ENCODE peak calls at places on chromosomes 1 and 21, in six cellular contexts. One of them, this sample, is unnamed.

GRCh38 chr1:109984456-109985250 is at the start of gene AHCYL1:
- DNase-seq in transverse colon: peak; percentile 100
- DNase-seq in fibroblast of lung: peak; percentile 98
- DNase-seq in DND-41: peak; percentile 99
- DNase-seq in lower lobe of right lung: peak; percentile 100
- DNase-seq in GM23248: peak; percentile 100
- DNase-seq in this sample: peak; percentile 99

GRCh38 chr21:37535130-37535529 is 168.6 kb downstream of the DYRK1A start:
- DNase-seq in transverse colon: no peak
- DNase-seq in fibroblast of lung: no peak
- DNase-seq in lower lobe of right lung: no peak
- DNase-seq in DND-41: no peak
- DNase-seq in GM23248: no peak
- DNase-seq in this sample: no peak

GRCh38 chr1:197632000-197632399 is 143.3 kb downstream of the DENND1B start:
- DNase-seq in lower lobe of right lung: no peak
- DNase-seq in DND-41: no peak
- DNase-seq in transverse colon: no peak
- DNase-seq in fibroblast of lung: no peak
- DNase-seq in GM23248: no peak
- DNase-seq in this sample: no peak

GRCh38 chr21:20313013-20313412 is 685.2 kb upstream of the NCAM2 start:
- DNase-seq in DND-41: no peak
- DNase-seq in lower lobe of right lung: no peak
- DNase-seq in GM23248: no peak
- DNase-seq in fibroblast of lung: no peak
- DNase-seq in transverse colon: no peak
- DNase-seq in this sample: no peak

GRCh38 chr1:16903458-16903796 is 7.6 kb downstream of the RNU1-2 start:
- DNase-seq in transverse colon: no peak
- DNase-seq in DND-41: no peak
- DNase-seq in GM23248: no peak
- DNase-seq in fibroblast of lung: no peak
- DNase-seq in lower lobe of right lung: no peak
- DNase-seq in this sample: no peak

GRCh38 chr1:170032531-170033295 is 41.8 kb downstream of the KIFAP3 start:
- DNase-seq in DND-41: no peak
- DNase-seq in fibroblast of lung: peak; percentile 56
- DNase-seq in transverse colon: no peak
- DNase-seq in lower lobe of right lung: no peak
- DNase-seq in GM23248: peak; percentile 68
- DNase-seq in this sample: no peak

GRCh38 chr1:153752561-153753195 is 22.5 kb upstream of the SLC27A3 start:
- DNase-seq in fibroblast of lung: peak; percentile 85
- DNase-seq in DND-41: no peak
- DNase-seq in lower lobe of right lung: no peak
- DNase-seq in transverse colon: no peak
- DNase-seq in GM23248: peak; percentile 84
- DNase-seq in this sample: no peak

GRCh38 chr1:17011439-17012307 is at the start of gene ATP13A2:
- DNase-seq in GM23248: peak; percentile 92
- DNase-seq in lower lobe of right lung: peak; percentile 91
- DNase-seq in transverse colon: peak; percentile 87
- DNase-seq in DND-41: peak; percentile 79
- DNase-seq in fibroblast of lung: peak; percentile 47
- DNase-seq in this sample: peak; percentile 79

GRCh38 chr1:116496380-116496779 is 74.4 kb downstream of the CD58 start:
- DNase-seq in GM23248: peak; percentile 48
- DNase-seq in lower lobe of right lung: no peak
- DNase-seq in DND-41: no peak
- DNase-seq in fibroblast of lung: peak; percentile 82
- DNase-seq in transverse colon: no peak
- DNase-seq in this sample: no peak

GRCh38 chr1:109468903-109469302 is 2.6 kb downstream of the SYPL2 start:
- DNase-seq in GM23248: no peak
- DNase-seq in DND-41: no peak
- DNase-seq in transverse colon: no peak
- DNase-seq in lower lobe of right lung: no peak
- DNase-seq in fibroblast of lung: no peak
- DNase-seq in this sample: no peak

GRCh38 chr1:111249960-111250359 is 22.4 kb downstream of the CHI3L2 start:
- DNase-seq in DND-41: no peak
- DNase-seq in transverse colon: no peak
- DNase-seq in fibroblast of lung: no peak
- DNase-seq in lower lobe of right lung: no peak
- DNase-seq in GM23248: no peak
- DNase-seq in this sample: no peak

GRCh38 chr1:89518116-89518780 is 6.4 kb upstream of the LRRC8B start:
- DNase-seq in DND-41: no peak
- DNase-seq in lower lobe of right lung: no peak
- DNase-seq in GM23248: peak; percentile 27
- DNase-seq in fibroblast of lung: peak; percentile 67
- DNase-seq in transverse colon: no peak
- DNase-seq in this sample: no peak

GRCh38 chr1:27605796-27606707 is 2.1 kb upstream of the AHDC1 start:
- DNase-seq in GM23248: peak; percentile 76
- DNase-seq in fibroblast of lung: peak; percentile 69
- DNase-seq in transverse colon: peak; percentile 52
- DNase-seq in lower lobe of right lung: no peak
- DNase-seq in DND-41: peak; percentile 77
- DNase-seq in this sample: peak; percentile 51

GRCh38 chr1:99566290-99567021 is 79.5 kb upstream of the PALMD start:
- DNase-seq in DND-41: no peak
- DNase-seq in transverse colon: no peak
- DNase-seq in fibroblast of lung: no peak
- DNase-seq in GM23248: no peak
- DNase-seq in lower lobe of right lung: no peak
- DNase-seq in this sample: no peak

GRCh38 chr1:151166506-151166956 is 587 bp downstream of the SCNM1 start:
- DNase-seq in transverse colon: no peak
- DNase-seq in fibroblast of lung: peak; percentile 63
- DNase-seq in GM23248: peak; percentile 90
- DNase-seq in lower lobe of right lung: no peak
- DNase-seq in DND-41: peak; percentile 24
- DNase-seq in this sample: no peak

GRCh38 chr1:243944429-243945160 is 94.6 kb upstream of the AKT3 start:
- DNase-seq in GM23248: peak; percentile 66
- DNase-seq in lower lobe of right lung: no peak
- DNase-seq in fibroblast of lung: peak; percentile 35
- DNase-seq in DND-41: no peak
- DNase-seq in transverse colon: no peak
- DNase-seq in this sample: no peak

GRCh38 chr1:2544093-2544874 is 11.9 kb upstream of the TNFRSF14 start:
- DNase-seq in transverse colon: no peak
- DNase-seq in fibroblast of lung: peak; percentile 45
- DNase-seq in lower lobe of right lung: no peak
- DNase-seq in GM23248: peak; percentile 30
- DNase-seq in DND-41: no peak
- DNase-seq in this sample: no peak

GRCh38 chr1:183385746-183386145 is 32.4 kb downstream of the NMNAT2 start:
- DNase-seq in lower lobe of right lung: no peak
- DNase-seq in transverse colon: no peak
- DNase-seq in DND-41: no peak
- DNase-seq in fibroblast of lung: no peak
- DNase-seq in GM23248: peak; percentile 13
- DNase-seq in this sample: no peak

GRCh38 chr1:159915571-159916239 is 9.6 kb downstream of the TAGLN2 start:
- DNase-seq in fibroblast of lung: no peak
- DNase-seq in GM23248: no peak
- DNase-seq in transverse colon: no peak
- DNase-seq in lower lobe of right lung: no peak
- DNase-seq in DND-41: no peak
- DNase-seq in this sample: no peak
- H3K4me1 ChIP-seq in fibroblast of lung: peaks cover 50% of the 10 kb centered on the region
- H3K4me1 ChIP-seq in GM23248: peaks cover 56% of the 10 kb centered on the region
- H3K4me1 ChIP-seq in transverse colon: peaks cover 73% of the 10 kb centered on the region
- H3K4me1 ChIP-seq in lower lobe of right lung: peaks cover 78% of the 10 kb centered on the region
- H3K4me1 ChIP-seq in DND-41: peaks cover 8% of the 10 kb centered on the region
- H3K4me1 ChIP-seq in this sample: peaks cover 40% of the 10 kb centered on the region

GRCh38 chr1:119102051-119102450 is 38.4 kb downstream of the WARS2 start:
- DNase-seq in transverse colon: no peak
- DNase-seq in fibroblast of lung: no peak
- DNase-seq in lower lobe of right lung: no peak
- DNase-seq in DND-41: no peak
- DNase-seq in GM23248: no peak
- DNase-seq in this sample: no peak

GRCh38 chr1:119103764-119104163 is 36.7 kb downstream of the WARS2 start:
- DNase-seq in DND-41: no peak
- DNase-seq in fibroblast of lung: no peak
- DNase-seq in transverse colon: no peak
- DNase-seq in GM23248: no peak
- DNase-seq in lower lobe of right lung: no peak
- DNase-seq in this sample: no peak

GRCh38 chr1:119097380-119097779 is 43.1 kb downstream of the WARS2 start:
- DNase-seq in lower lobe of right lung: no peak
- DNase-seq in GM23248: peak; percentile 51
- DNase-seq in DND-41: no peak
- DNase-seq in fibroblast of lung: peak; percentile 55
- DNase-seq in transverse colon: no peak
- DNase-seq in this sample: no peak

GRCh38 chr1:119099775-119100174 is 40.7 kb downstream of the WARS2 start:
- DNase-seq in GM23248: no peak
- DNase-seq in transverse colon: no peak
- DNase-seq in lower lobe of right lung: no peak
- DNase-seq in fibroblast of lung: no peak
- DNase-seq in DND-41: no peak
- DNase-seq in this sample: no peak

DNA sequence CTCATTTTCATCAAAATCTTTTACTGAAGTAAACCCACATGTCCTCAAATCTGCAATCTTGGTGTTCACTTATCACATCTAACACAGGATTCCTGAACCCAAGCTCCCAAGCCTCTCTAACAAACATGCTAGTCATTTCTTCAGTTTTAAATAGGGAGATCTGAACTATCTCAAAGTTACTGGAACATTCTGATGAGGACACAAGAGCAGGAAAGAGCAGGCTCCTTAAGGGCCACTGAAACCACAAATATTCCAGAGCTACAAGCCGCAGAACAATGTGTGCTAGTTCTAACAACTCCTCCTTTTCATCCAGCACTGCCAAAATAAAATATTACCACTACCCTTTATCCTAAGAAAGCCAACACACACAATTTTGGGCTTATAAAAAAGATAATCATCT is 38.9 kb downstream of the WARS2 start:
- DNase-seq in fibroblast of lung: peak; percentile 70
- DNase-seq in lower lobe of right lung: no peak
- DNase-seq in DND-41: no peak
- DNase-seq in GM23248: peak; percentile 75
- DNase-seq in transverse colon: no peak
- DNase-seq in this sample: no peak
- H3K27ac ChIP-seq in fibroblast of lung: no peak overlapping the region
- H3K27ac ChIP-seq in lower lobe of right lung: no peak overlapping the region
- H3K27ac ChIP-seq in DND-41: no peak overlapping the region
- H3K27ac ChIP-seq in GM23248: peak overlapping the region; percentile 36
- H3K27ac ChIP-seq in transverse colon: no peak overlapping the region
- H3K27ac ChIP-seq in this sample: no peak overlapping the region

GRCh38 chr1:185108324-185108723 is 48.4 kb downstream of the TRMT1L start:
- DNase-seq in lower lobe of right lung: no peak
- DNase-seq in GM23248: peak; percentile 46
- DNase-seq in fibroblast of lung: peak; percentile 34
- DNase-seq in transverse colon: no peak
- DNase-seq in DND-41: no peak
- DNase-seq in this sample: no peak
- H3K36me3 ChIP-seq in lower lobe of right lung: no peaks in the 10 kb centered on the region
- H3K36me3 ChIP-seq in GM23248: no peaks in the 10 kb centered on the region
- H3K36me3 ChIP-seq in fibroblast of lung: no peaks in the 10 kb centered on the region
- H3K36me3 ChIP-seq in transverse colon: no peaks in the 10 kb centered on the region
- H3K36me3 ChIP-seq in DND-41: peaks cover 12% of the 10 kb centered on the region
- H3K36me3 ChIP-seq in this sample: no peaks in the 10 kb centered on the region

DNA sequence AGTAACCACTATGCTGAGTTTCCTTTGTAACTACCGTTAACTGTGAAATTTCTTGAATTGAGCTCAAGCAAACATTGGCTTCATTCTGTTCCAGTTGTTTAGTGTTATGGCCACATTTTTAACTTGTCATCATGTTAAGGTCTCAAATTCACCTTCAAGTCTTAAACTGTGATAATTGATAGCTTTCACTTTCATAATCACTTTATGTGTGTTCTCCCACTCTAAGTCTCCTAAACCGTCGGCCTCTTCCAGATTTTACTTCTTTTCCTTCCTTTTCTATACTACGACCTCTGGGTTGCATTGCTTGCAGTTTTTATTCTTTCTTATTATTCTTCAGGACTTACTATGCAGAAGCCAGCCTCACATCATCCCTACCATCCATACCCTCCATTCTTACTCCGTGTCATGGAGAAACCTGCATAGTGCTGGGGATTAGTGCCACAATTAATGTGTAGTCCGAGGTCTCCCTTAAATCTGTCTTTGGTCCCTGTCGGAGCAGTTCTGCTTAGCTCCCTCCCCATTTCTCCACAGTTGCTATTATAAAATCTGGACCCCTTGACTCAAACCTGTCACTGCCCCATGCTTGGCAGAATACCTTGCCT is 5.9 kb downstream of the KIF1B start:
- DNase-seq in fibroblast of lung: no peak
- DNase-seq in transverse colon: no peak
- DNase-seq in GM23248: no peak
- DNase-seq in lower lobe of right lung: no peak
- DNase-seq in DND-41: no peak
- DNase-seq in this sample: no peak
- H3K4me1 ChIP-seq in fibroblast of lung: peaks cover 2% of the 10 kb centered on the region
- H3K4me1 ChIP-seq in transverse colon: peaks cover 71% of the 10 kb centered on the region
- H3K4me1 ChIP-seq in GM23248: peaks cover 51% of the 10 kb centered on the region
- H3K4me1 ChIP-seq in lower lobe of right lung: peaks cover 75% of the 10 kb centered on the region
- H3K4me1 ChIP-seq in DND-41: peaks cover 10% of the 10 kb centered on the region
- H3K4me1 ChIP-seq in this sample: peaks cover 7% of the 10 kb centered on the region

GRCh38 chr1:164518692-164519332 is 40.2 kb upstream of the PBX1 start:
- DNase-seq in fibroblast of lung: no peak
- DNase-seq in transverse colon: no peak
- DNase-seq in DND-41: no peak
- DNase-seq in lower lobe of right lung: no peak
- DNase-seq in GM23248: no peak
- DNase-seq in this sample: no peak

GRCh38 chr1:164515221-164515620 is 43.8 kb upstream of the PBX1 start:
- DNase-seq in GM23248: no peak
- DNase-seq in transverse colon: no peak
- DNase-seq in fibroblast of lung: no peak
- DNase-seq in DND-41: no peak
- DNase-seq in lower lobe of right lung: no peak
- DNase-seq in this sample: no peak

GRCh38 chr1:164524810-164525209 is 34.2 kb upstream of the PBX1 start:
- DNase-seq in DND-41: no peak
- DNase-seq in transverse colon: no peak
- DNase-seq in fibroblast of lung: peak; percentile 89
- DNase-seq in GM23248: peak; percentile 28
- DNase-seq in lower lobe of right lung: no peak
- DNase-seq in this sample: no peak

GRCh38 chr1:164515932-164516331 is 43.1 kb upstream of the PBX1 start:
- DNase-seq in fibroblast of lung: peak; percentile 87
- DNase-seq in DND-41: no peak
- DNase-seq in GM23248: peak; percentile 29
- DNase-seq in lower lobe of right lung: no peak
- DNase-seq in transverse colon: peak; percentile 22
- DNase-seq in this sample: no peak

DNA sequence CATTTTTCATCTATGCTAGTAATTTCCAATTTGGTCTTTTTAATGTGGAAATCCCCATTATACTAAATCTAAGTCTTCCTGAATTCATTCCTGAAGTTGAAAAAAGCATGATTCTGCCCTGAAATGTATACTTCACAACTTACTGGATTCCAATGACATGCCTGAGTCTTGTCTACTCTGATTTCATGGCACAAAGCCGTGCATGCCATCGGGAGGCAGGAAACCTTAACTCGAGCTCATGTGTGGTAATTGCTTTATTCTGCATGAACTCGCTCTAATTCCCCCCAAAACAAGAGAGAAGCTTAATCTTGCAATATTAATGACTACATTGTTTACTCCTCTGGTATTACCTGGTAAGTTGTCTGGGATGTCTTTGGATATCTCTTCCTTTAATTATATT is 39.6 kb upstream of the PBX1 start:
- DNase-seq in DND-41: no peak
- DNase-seq in lower lobe of right lung: no peak
- DNase-seq in transverse colon: no peak
- DNase-seq in fibroblast of lung: no peak
- DNase-seq in GM23248: no peak
- DNase-seq in this sample: no peak
- H3K27ac ChIP-seq in DND-41: no peak overlapping the region
- H3K27ac ChIP-seq in lower lobe of right lung: no peak overlapping the region
- H3K27ac ChIP-seq in transverse colon: no peak overlapping the region
- H3K27ac ChIP-seq in fibroblast of lung: no peak overlapping the region
- H3K27ac ChIP-seq in GM23248: no peak overlapping the region
- H3K27ac ChIP-seq in this sample: no peak overlapping the region

This sample was measured in CD8-positive, alpha-beta memory T cell.